ENCODE peak calls at places on chromosomes 4 and X, in six cellular contexts. F is CD4-positive, alpha-beta memory T cell; Q is AG08395; L is NCI-H2081; P is progenitor cell of endocrine pancreas; V is left lung. O is an unnamed sample.

GRCh38 chr4:1204828-1205591 is 32.6 kb upstream of the SPON2 start:
- DNase-seq in F (no peak), Q (peak), L (no peak), P (no peak), V (peak), O (no peak)

GRCh38 chrX:78119521-78120227 is 15.6 kb downstream of the PGK1 start:
- DNase-seq in F (no peak), Q (no peak), L (peak), P (no peak), V (no peak), O (no peak)

GRCh38 chr4:176920694-176921093 is 128.0 kb upstream of the VEGFC start:
- DNase-seq in F (no peak), Q (peak), L (no peak), P (no peak), V (no peak), O (no peak)

GRCh38 chr4:7663075-7663541 is 228.4 kb upstream of the PSAPL1 start:
- DNase-seq in F (no peak), Q (no peak), L (no peak), P (no peak), V (no peak), O (no peak)

GRCh38 chr4:26782830-26783202 is 77.8 kb upstream of the STIM2 start:
- DNase-seq in F (no peak), Q (no peak), L (no peak), P (no peak), V (no peak), O (no peak)

GRCh38 chrX:119686087-119686639 is 6.8 kb downstream of the SEPTIN6 start:
- DNase-seq in F (no peak), Q (peak), L (no peak), P (no peak), V (no peak), O (peak)

GRCh38 chrX:48934581-48935331 is 15.9 kb upstream of the PIM2 start:
- DNase-seq in F (peak), Q (no peak), L (no peak), P (no peak), V (no peak), O (no peak)

GRCh38 chrX:28854637-28855036 is 267.4 kb downstream of the IL1RAPL1 start:
- DNase-seq in F (no peak), Q (no peak), L (no peak), P (no peak), V (no peak), O (no peak)